ENCODE peak calls at places on chromosomes 16 and 17, in four cellular contexts. Y, A, I and D are unnamed samples.

GRCh38 chr17:48543854-48544355 is 1.0 kb downstream of the HOXB2 start:
- DNase-seq in Y (no peak), A (no peak), I (peak), D (no peak)

GRCh38 chr17:34720760-34721159 is 141.4 kb downstream of the TMEM132E start:
- DNase-seq in Y (no peak), A (peak), I (no peak), D (no peak)

GRCh38 chr16:85395207-85395912 is 217.8 kb upstream of the GSE1 start:
- DNase-seq in Y (peak), A (peak), I (no peak), D (peak)

GRCh38 chr16:29852654-29853053 is 10.4 kb downstream of the CDIPT start:
- DNase-seq in Y (peak), A (no peak), I (no peak), D (no peak)

GRCh38 chr16:56005958-56006357 is 130.8 kb upstream of the CES5A start:
- DNase-seq in Y (no peak), A (no peak), I (no peak), D (no peak)

GRCh38 chr16:54009464-54010176 is 277.0 kb downstream of the IRX3 start:
- DNase-seq in Y (no peak), A (no peak), I (no peak), D (no peak)

GRCh38 chr17:19410875-19411291 is at the start of gene RNF112:
- DNase-seq in Y (peak), A (peak), I (no peak), D (peak)

GRCh38 chr17:81651692-81652091 is 4.7 kb downstream of the PDE6G start:
- DNase-seq in Y (peak), A (peak), I (no peak), D (peak)

GRCh38 chr16:28212532-28212873 is 738 bp upstream of the XPO6 start:
- DNase-seq in Y (no peak), A (peak), I (no peak), D (peak)

GRCh38 chr16:52455549-52456277 is 91.2 kb downstream of the TOX3 start:
- DNase-seq in Y (no peak), A (no peak), I (no peak), D (no peak)

GRCh38 chr16:69483611-69484010 is 59.2 kb downstream of the CYB5B start:
- DNase-seq in Y (no peak), A (no peak), I (no peak), D (no peak)

GRCh38 chr16:67084345-67085028 is 25.3 kb upstream of the PHAF1 start:
- DNase-seq in Y (peak), A (no peak), I (no peak), D (no peak)

GRCh38 chr16:88342491-88342890 is 40.3 kb upstream of the ZNF469 start:
- DNase-seq in Y (no peak), A (no peak), I (no peak), D (no peak)

GRCh38 chr16:20676268-20676828 is 21.1 kb downstream of the ACSM1 start:
- DNase-seq in Y (peak), A (no peak), I (no peak), D (no peak)

GRCh38 chr16:83418565-83418964 is 389.2 kb upstream of the HSBP1 start:
- DNase-seq in Y (no peak), A (no peak), I (no peak), D (no peak)

GRCh38 chr17:18031955-18032354 is 7.0 kb downstream of the ATPAF2 start:
- DNase-seq in Y (peak), A (no peak), I (no peak), D (no peak)

GRCh38 chr17:11177340-11177739 is 63.7 kb upstream of the SHISA6 start:
- DNase-seq in Y (no peak), A (no peak), I (no peak), D (no peak)